ENCODE peak calls at places on chromosomes 4 and X, in four cellular contexts. D, Y, R and V are unnamed samples.

GRCh38 chr4:8414377-8414776 is 26.1 kb downstream of the ACOX3 start:
- DNase-seq in Y (no peak), D (no peak), R (no peak), V (no peak)

GRCh38 chrX:154378799-154379568 is at the start of gene EMD:
- DNase-seq in D (no peak), R (peak), Y (peak), V (peak)

GRCh38 chr4:100177855-100178254 is 12.4 kb downstream of the DDIT4L start:
- DNase-seq in R (no peak), Y (no peak), D (no peak), V (no peak)

GRCh38 chr4:1705732-1706131 is 6.4 kb downstream of the SLBP start:
- DNase-seq in Y (no peak), R (no peak), D (no peak), V (no peak)

GRCh38 chr4:189302719-189303118 is 638.0 kb upstream of the FRG1 start:
- DNase-seq in Y (no peak), D (no peak), R (no peak), V (no peak)

GRCh38 chr4:114272226-114272625 is 292.8 kb upstream of the ARSJ start:
- DNase-seq in Y (peak), D (no peak), R (no peak), V (no peak)

GRCh38 chr4:100008048-100008447 is 58.0 kb upstream of the H2AZ1 start:
- DNase-seq in D (no peak), R (no peak), Y (peak), V (no peak)

GRCh38 chrX:121504148-121504547 is 456.7 kb downstream of the GLUD2 start:
- DNase-seq in Y (no peak), R (no peak), D (no peak), V (no peak)

GRCh38 chrX:23616361-23616760 is 50.9 kb upstream of the PRDX4 start:
- DNase-seq in D (no peak), R (no peak), Y (peak), V (no peak)

GRCh38 chrX:112851806-112852205 is 11.2 kb upstream of the AMOT start:
- DNase-seq in R (no peak), Y (peak), D (peak), V (no peak)

GRCh38 chr4:472881-473574 is 25.9 kb downstream of the ZNF721 start:
- DNase-seq in D (no peak), Y (peak), R (peak), V (peak)

GRCh38 chrX:37722595-37722994 is 37.0 kb downstream of the XK start:
- DNase-seq in R (no peak), Y (no peak), D (no peak), V (no peak)

GRCh38 chr4:13922459-13922858 is 294.9 kb upstream of the BOD1L1 start:
- DNase-seq in Y (no peak), D (no peak), R (no peak), V (no peak)

GRCh38 chrX:67582436-67582835 is 38.6 kb downstream of the AR start:
- DNase-seq in D (no peak), R (no peak), Y (no peak), V (no peak)